ENCODE peak calls at places on chromosomes 5 and 9, in eight cellular contexts. U is effector memory CD4-positive, alpha-beta T cell; P is foreskin keratinocyte; O is left ventricle myocardium inferior; W is right lobe of liver; K is left lung; R is adrenal gland; F is CD4-positive, alpha-beta memory T cell. B is an unnamed sample.

GRCh38 chr5:180201051-180201987 is 7.7 kb downstream of the RASGEF1C start:
- DNase-seq in K (no peak), P (no peak), R (peak), F (no peak), U (no peak), W (no peak), O (no peak), B (no peak)

GRCh38 chr5:38556115-38556598 is 289 bp downstream of the LIFR start:
- DNase-seq in W (peak), U (no peak), P (no peak), R (no peak), K (peak), F (no peak), O (peak), B (no peak)

GRCh38 chr9:70988551-70988950 is 132.9 kb downstream of the TRPM3 start:
- DNase-seq in R (no peak), P (no peak), W (no peak), U (no peak), O (no peak), K (no peak), F (no peak), B (no peak)

GRCh38 chr5:95684361-95684760 is 1.6 kb upstream of the SPATA9 start:
- DNase-seq in U (no peak), F (no peak), O (no peak), W (no peak), P (no peak), R (no peak), K (no peak), B (no peak)

GRCh38 chr9:113548221-113549041 is 84.9 kb downstream of the RGS3 start:
- DNase-seq in F (no peak), K (peak), O (peak), W (peak), U (no peak), P (no peak), R (peak), B (no peak)

GRCh38 chr9:133484671-133485437 is 6.0 kb upstream of the SLC2A6 start:
- DNase-seq in F (no peak), P (no peak), W (peak), U (no peak), O (no peak), K (peak), R (no peak), B (no peak)

GRCh38 chr5:139745800-139746690 is 49.6 kb upstream of the PSD2 start:
- DNase-seq in O (peak), U (no peak), P (peak), W (peak), R (peak), F (peak), K (no peak), B (no peak)

GRCh38 chr5:130529111-130529510 is 624.8 kb downstream of the CHSY3 start:
- DNase-seq in K (peak), F (no peak), W (peak), R (no peak), U (no peak), P (no peak), O (no peak), B (no peak)

GRCh38 chr5:78912085-78912771 is 72.9 kb downstream of the ARSB start:
- DNase-seq in F (no peak), P (no peak), R (no peak), U (no peak), K (no peak), O (no peak), W (no peak), B (no peak)

GRCh38 chr5:180600554-180601041 is 9.3 kb upstream of the SCGB3A1 start:
- DNase-seq in P (no peak), U (no peak), F (no peak), W (no peak), O (no peak), R (no peak), K (peak), B (no peak)

GRCh38 chr5:128681764-128682664 is 144.0 kb upstream of the FBN2 start:
- DNase-seq in P (peak), K (no peak), R (no peak), F (no peak), U (no peak), O (no peak), W (no peak), B (no peak)

GRCh38 chr9:15697459-15697858 is 144.6 kb downstream of the CCDC171 start:
- DNase-seq in O (no peak), R (no peak), W (no peak), K (no peak), P (peak), U (no peak), F (no peak), B (peak)

GRCh38 chr5:14123551-14123950 is 19.6 kb upstream of the TRIO start:
- DNase-seq in O (no peak), F (no peak), R (no peak), P (no peak), W (no peak), U (no peak), K (no peak), B (no peak)

GRCh38 chr9:13832451-13832850 is 481.5 kb downstream of the NFIB start:
- DNase-seq in P (peak), W (no peak), O (no peak), F (no peak), K (no peak), R (no peak), U (no peak), B (peak)

GRCh38 chr5:170095687-170096086 is 10.0 kb upstream of the FOXI1 start:
- DNase-seq in F (no peak), O (no peak), W (no peak), P (no peak), U (no peak), K (no peak), R (no peak), B (no peak)

GRCh38 chr5:108061941-108062340 is 320.0 kb downstream of the FBXL17 start:
- DNase-seq in O (no peak), K (no peak), W (no peak), F (no peak), R (no peak), P (no peak), U (no peak), B (no peak)

GRCh38 chr5:73273379-73274050 is 100.5 kb downstream of the TMEM174 start:
- DNase-seq in W (no peak), R (no peak), F (no peak), K (no peak), P (no peak), U (no peak), O (no peak), B (no peak)

GRCh38 chr5:76852716-76853115 is 2.9 kb downstream of the S100Z start:
- DNase-seq in W (no peak), F (no peak), K (no peak), U (no peak), P (peak), R (no peak), O (no peak), B (no peak)

GRCh38 chr9:104260004-104260403 is 165.9 kb downstream of the SMC2 start:
- DNase-seq in O (no peak), W (no peak), R (no peak), U (no peak), K (no peak), P (no peak), F (no peak), B (no peak)

GRCh38 chr9:120402741-120403542 is 177.0 kb downstream of the CDK5RAP2 start:
- DNase-seq in K (no peak), F (no peak), O (no peak), R (peak), U (no peak), P (peak), W (no peak), B (no peak)

GRCh38 chr9:100428871-100429654 is 2.1 kb downstream of the MSANTD3 start:
- DNase-seq in R (peak), F (no peak), U (no peak), P (peak), W (no peak), O (no peak), K (no peak), B (peak)

GRCh38 chr5:52999357-52999949 is 10.3 kb downstream of the ITGA2 start:
- DNase-seq in W (no peak), P (peak), U (no peak), R (no peak), K (no peak), F (no peak), O (no peak), B (no peak)

GRCh38 chr9:16058131-16058549 is 505.3 kb downstream of the CCDC171 start:
- DNase-seq in U (no peak), P (peak), F (no peak), K (no peak), O (no peak), W (no peak), R (no peak), B (peak)

GRCh38 chr5:91281409-91281808 is 101.7 kb downstream of the ARRDC3 start:
- DNase-seq in P (peak), W (no peak), U (no peak), O (no peak), R (no peak), K (no peak), F (no peak), B (no peak)

GRCh38 chr5:170342153-170342552 is 44.6 kb upstream of the LCP2 start:
- DNase-seq in W (no peak), U (no peak), O (no peak), P (no peak), R (no peak), K (no peak), F (no peak), B (no peak)

GRCh38 chr9:126613656-126614055 is at the start of gene LMX1B:
- DNase-seq in O (peak), F (no peak), P (no peak), U (no peak), K (peak), W (no peak), R (no peak), B (no peak)

GRCh38 chr9:98931543-98931942 is 12.2 kb upstream of the COL15A1 start:
- DNase-seq in F (no peak), O (no peak), W (no peak), R (no peak), K (no peak), P (no peak), U (no peak), B (no peak)

GRCh38 chr5:122500245-122501086 is 188.4 kb downstream of the SNCAIP start:
- DNase-seq in R (no peak), K (no peak), W (no peak), O (no peak), F (no peak), U (no peak), P (no peak), B (no peak)

GRCh38 chr9:131036071-131036470 is 27.1 kb downstream of the LAMC3 start:
- DNase-seq in K (peak), O (no peak), W (no peak), P (no peak), F (no peak), R (no peak), U (no peak), B (no peak)

GRCh38 chr5:170745481-170746061 is 38.0 kb upstream of the GABRP start:
- DNase-seq in U (no peak), F (no peak), W (peak), O (peak), K (peak), R (peak), P (peak), B (no peak)

DNA sequence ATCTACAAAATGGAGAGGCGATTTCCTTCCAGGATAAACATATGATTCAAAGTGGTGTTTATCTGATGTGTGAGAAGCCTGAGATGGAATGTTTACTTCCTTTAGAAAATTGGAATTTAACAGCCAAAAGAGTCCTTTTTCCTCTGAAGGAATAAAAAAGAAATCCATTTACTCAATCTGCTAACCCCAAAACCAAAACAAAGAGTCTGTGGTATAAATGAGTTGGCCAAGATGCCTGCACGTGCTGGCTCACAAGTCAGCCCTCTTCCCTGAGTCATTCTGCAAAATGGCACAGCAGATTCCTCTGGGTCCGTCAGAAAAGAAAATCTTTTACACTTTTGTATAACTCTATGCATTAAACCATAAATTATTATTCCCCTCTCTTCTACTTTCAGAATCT is 60.8 kb downstream of the EBF1 start:
- DNase-seq in R (no peak), P (no peak), O (no peak), W (no peak), U (no peak), K (no peak), F (no peak), B (no peak)
- H3K27ac ChIP-seq in R (no peak), P (no peak), O (peak), W (no peak), U (no peak), K (no peak), F (no peak), B (no peak)

GRCh38 chr9:90641868-90642558 is 611 bp downstream of the DIRAS2 start:
- DNase-seq in R (no peak), W (no peak), K (no peak), O (no peak), U (no peak), P (no peak), F (no peak), B (no peak)
- H3K27ac ChIP-seq in R (no peak), W (no peak), K (no peak), O (no peak), U (no peak), P (no peak), F (no peak), B (no peak)

GRCh38 chr9:7938092-7938491 is 138.5 kb upstream of the DMAC1 start:
- DNase-seq in U (no peak), O (no peak), F (no peak), W (no peak), K (no peak), P (no peak), R (no peak), B (no peak)
- H3K27ac ChIP-seq in U (no peak), O (no peak), F (no peak), W (no peak), K (no peak), P (no peak), R (no peak), B (no peak)

GRCh38 chr5:177359860-177360259 is 2.1 kb downstream of the RGS14 start:
- DNase-seq in P (no peak), O (no peak), K (peak), W (no peak), R (no peak), F (no peak), U (no peak), B (no peak)
- H3K27ac ChIP-seq in P (no peak), O (no peak), K (no peak), W (peak), R (no peak), F (peak), U (peak), B (no peak)

DNA sequence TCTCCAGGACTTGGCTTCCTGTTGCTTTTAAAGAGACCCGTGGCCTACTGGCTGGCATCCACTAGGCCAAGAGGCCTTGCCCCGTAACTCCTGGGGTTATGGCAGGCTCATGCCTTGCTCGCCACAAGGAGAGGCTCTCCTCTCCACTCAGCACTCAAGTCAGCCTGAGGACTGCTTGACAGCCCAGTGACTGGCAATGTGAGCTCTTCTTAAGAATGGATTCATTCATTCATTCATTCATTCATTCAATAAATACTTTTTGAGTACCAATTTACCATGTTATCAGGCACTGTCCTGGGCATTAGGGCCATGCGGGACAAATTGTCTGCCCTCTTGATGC is 22.1 kb downstream of the CSF2 start:
- DNase-seq in W (no peak), R (no peak), P (no peak), K (no peak), O (no peak), U (no peak), F (no peak), B (no peak)
- H3K27ac ChIP-seq in W (no peak), R (no peak), P (peak), K (no peak), O (no peak), U (no peak), F (no peak), B (peak)